ENCODE peak calls at places on chromosomes 5 and 9, in seven cellular contexts. K is naive thymus-derived CD4-positive, alpha-beta T cell; A is CD8-positive, alpha-beta memory T cell; N is hepatocyte; L is SK-N-SH; P is breast epithelium; B is gastrocnemius medialis. E is an unnamed sample. For H3K4me1, the result is how much of the 10 kb centered on the place peaks cover.

GRCh38 chr5:173498286-173498685 is 118.2 kb downstream of the BOD1 start:
- DNase-seq in N (peak), P (no peak), A (no peak), L (no peak), K (no peak), B (peak), E (no peak)

GRCh38 chr5:171336486-171337206 is 27.6 kb downstream of the TLX3 start:
- DNase-seq in L (no peak), B (no peak), A (no peak), K (no peak), P (no peak), N (peak), E (no peak)

GRCh38 chr9:551986-552930 is 289.2 kb upstream of the DMRT1 start:
- DNase-seq in A (no peak), K (no peak), N (no peak), B (no peak), L (no peak), P (no peak), E (no peak)

GRCh38 chr5:140013536-140013935 is 29.6 kb downstream of the NRG2 start:
- DNase-seq in K (no peak), N (no peak), L (no peak), P (no peak), A (no peak), B (no peak), E (no peak)

GRCh38 chr5:125412051-125412560 is 665.7 kb upstream of the ZNF608 start:
- DNase-seq in B (peak), L (no peak), A (no peak), P (peak), K (no peak), N (peak), E (peak)

GRCh38 chr5:101897914-101898313 is 398.2 kb downstream of the SLCO4C1 start:
- DNase-seq in K (no peak), B (no peak), L (peak), P (no peak), A (no peak), N (no peak), E (no peak)

GRCh38 chr5:150131978-150132694 is 23.5 kb downstream of the PDGFRB start:
- DNase-seq in N (no peak), K (no peak), A (no peak), L (no peak), B (peak), P (no peak), E (peak)

GRCh38 chr5:61207884-61208283 is 45.6 kb upstream of the SMIM15 start:
- DNase-seq in K (no peak), A (no peak), P (no peak), N (no peak), L (no peak), B (no peak), E (no peak)

GRCh38 chr5:133707629-133708028 is 95.3 kb upstream of the FSTL4 start:
- DNase-seq in A (no peak), K (no peak), P (no peak), B (no peak), N (no peak), L (no peak), E (no peak)

GRCh38 chr9:98326402-98327248 is 71.2 kb upstream of the TBC1D2 start:
- DNase-seq in P (peak), N (no peak), B (no peak), K (no peak), A (no peak), L (no peak), E (no peak)

GRCh38 chr9:846852-847251 is 5.4 kb downstream of the DMRT1 start:
- DNase-seq in K (no peak), P (no peak), B (no peak), A (no peak), N (no peak), L (no peak), E (no peak)

GRCh38 chr5:122713026-122713425 is 61.9 kb upstream of the SNX2 start:
- DNase-seq in N (no peak), P (no peak), A (no peak), B (no peak), L (no peak), K (no peak), E (no peak)

GRCh38 chr9:124242331-124243194 is 15.2 kb upstream of the NEK6 start:
- DNase-seq in K (no peak), L (no peak), A (no peak), N (peak), B (no peak), P (no peak), E (peak)

GRCh38 chr5:27652505-27652904 is 614.1 kb upstream of the CDH9 start:
- DNase-seq in B (no peak), K (no peak), N (no peak), A (no peak), P (no peak), L (no peak), E (no peak)

GRCh38 chr9:70435948-70436347 is 21.5 kb upstream of the KLF9 start:
- DNase-seq in P (no peak), K (no peak), L (no peak), B (no peak), N (peak), A (no peak), E (no peak)

GRCh38 chr9:109556061-109556460 is 58.0 kb upstream of the PTPN3 start:
- DNase-seq in N (peak), B (no peak), L (no peak), K (no peak), A (no peak), P (peak), E (no peak)

GRCh38 chr5:108129129-108129528 is 252.8 kb downstream of the FBXL17 start:
- DNase-seq in P (no peak), N (no peak), B (no peak), L (no peak), A (no peak), K (no peak), E (no peak)

GRCh38 chr5:116853992-116854391 is 279.4 kb upstream of the SEMA6A start:
- DNase-seq in K (no peak), N (no peak), A (no peak), L (no peak), P (no peak), B (no peak), E (no peak)

GRCh38 chr5:109936091-109936490 is 246.4 kb downstream of the MAN2A1 start:
- DNase-seq in P (no peak), B (no peak), A (no peak), L (no peak), K (no peak), N (no peak), E (no peak)

GRCh38 chr9:694499-695154 is 146.9 kb upstream of the DMRT1 start:
- DNase-seq in P (no peak), N (peak), L (no peak), A (no peak), B (peak), K (no peak), E (no peak)

GRCh38 chr5:34923694-34924461 is 5.5 kb upstream of the DNAJC21 start:
- DNase-seq in K (no peak), P (no peak), N (peak), A (no peak), B (no peak), L (no peak), E (no peak)

GRCh38 chr5:139635606-139636206 is 12.4 kb upstream of the CXXC5 start:
- DNase-seq in A (no peak), K (no peak), L (peak), P (no peak), N (peak), B (peak), E (peak)

GRCh38 chr9:131382850-131383729 is 10.8 kb upstream of the PRRC2B start:
- DNase-seq in N (peak), K (no peak), B (peak), A (no peak), L (no peak), P (peak), E (no peak)

GRCh38 chr5:96257904-96258303 is 175.1 kb downstream of the PCSK1 start:
- DNase-seq in K (no peak), B (no peak), P (no peak), N (no peak), A (no peak), L (no peak), E (no peak)

GRCh38 chr5:31269259-31269658 is 75.8 kb downstream of the CDH6 start:
- DNase-seq in N (no peak), P (no peak), K (no peak), B (no peak), A (no peak), L (no peak), E (no peak)

GRCh38 chr5:71957431-71957934 is 149.8 kb upstream of the MAP1B start:
- DNase-seq in N (peak), A (no peak), B (no peak), L (no peak), P (no peak), K (no peak), E (no peak)

GRCh38 chr5:144582046-144582445 is 411.4 kb downstream of the KCTD16 start:
- DNase-seq in N (no peak), B (no peak), A (no peak), L (no peak), P (no peak), K (no peak), E (no peak)

GRCh38 chr9:99253134-99253533 is 31.1 kb downstream of the SEC61B start:
- DNase-seq in A (no peak), K (no peak), B (no peak), L (no peak), P (no peak), N (no peak), E (no peak)

GRCh38 chr9:70315389-70315788 is 56.6 kb downstream of the SMC5 start:
- DNase-seq in L (no peak), K (no peak), P (no peak), B (no peak), N (no peak), A (no peak), E (no peak)

GRCh38 chr9:77453857-77454647 is 194.1 kb downstream of the GNA14 start:
- DNase-seq in N (no peak), A (no peak), B (no peak), L (no peak), P (no peak), K (no peak), E (no peak)

GRCh38 chr9:3436629-3437028 is 89.2 kb downstream of the RFX3 start:
- DNase-seq in N (no peak), P (no peak), K (no peak), B (no peak), L (no peak), A (no peak), E (no peak)

GRCh38 chr5:133993152-133993548 is 11.6 kb downstream of the VDAC1 start:
- DNase-seq in P (no peak), K (no peak), L (no peak), N (no peak), A (no peak), B (no peak), E (no peak)

GRCh38 chr9:36961568-36962360 is 72.3 kb downstream of the PAX5 start:
- DNase-seq in P (no peak), A (no peak), B (no peak), K (no peak), L (no peak), N (no peak), E (no peak)

GRCh38 chr9:106287108-106287631 is 575.8 kb upstream of the ZNF462 start:
- DNase-seq in P (no peak), A (no peak), N (peak), K (no peak), L (peak), B (no peak), E (no peak)

GRCh38 chr5:1093361-1093760 is 18.5 kb downstream of the SLC12A7 start:
- DNase-seq in B (no peak), L (no peak), K (no peak), A (no peak), N (no peak), P (no peak), E (peak)

GRCh38 chr9:34554211-34555001 is 31.6 kb upstream of the ENHO start:
- DNase-seq in B (no peak), N (no peak), A (no peak), K (no peak), L (peak), P (no peak), E (no peak)

GRCh38 chr9:98383758-98384157 is 128.3 kb upstream of the TBC1D2 start:
- DNase-seq in K (no peak), A (no peak), P (no peak), L (no peak), N (no peak), B (no peak), E (no peak)

GRCh38 chr5:149438711-149439132 is 59.6 kb upstream of the IL17B start:
- DNase-seq in L (no peak), N (no peak), P (no peak), A (no peak), K (no peak), B (no peak), E (no peak)

GRCh38 chr5:148928141-148928540 is 101.7 kb downstream of the ADRB2 start:
- DNase-seq in P (no peak), N (no peak), K (no peak), B (no peak), A (no peak), L (no peak), E (no peak)

GRCh38 chr9:126390923-126391322 is 64.3 kb downstream of the MVB12B start:
- DNase-seq in A (no peak), K (no peak), N (no peak), P (no peak), B (no peak), L (no peak), E (no peak)
- H3K4me1 ChIP-seq in A (under half), K (under half), N (under half), P (under half), B (half or more), L (under half), E (under half)

GRCh38 chr9:21966140-21966851 is 27.9 kb downstream of the CDKN2A start:
- DNase-seq in N (no peak), L (no peak), P (no peak), A (no peak), B (no peak), K (no peak), E (no peak)

GRCh38 chr9:21965401-21965951 is 28.7 kb downstream of the CDKN2A start:
- DNase-seq in B (peak), N (peak), K (no peak), A (peak), P (no peak), L (peak), E (peak)

GRCh38 chr9:21967707-21968106 is 26.5 kb downstream of the CDKN2A start:
- DNase-seq in A (no peak), L (no peak), N (no peak), P (no peak), K (no peak), B (no peak), E (no peak)

GRCh38 chr9:21968331-21969010 is 25.7 kb downstream of the CDKN2A start:
- DNase-seq in K (no peak), L (peak), N (peak), A (no peak), B (no peak), P (no peak), E (no peak)

DNA sequence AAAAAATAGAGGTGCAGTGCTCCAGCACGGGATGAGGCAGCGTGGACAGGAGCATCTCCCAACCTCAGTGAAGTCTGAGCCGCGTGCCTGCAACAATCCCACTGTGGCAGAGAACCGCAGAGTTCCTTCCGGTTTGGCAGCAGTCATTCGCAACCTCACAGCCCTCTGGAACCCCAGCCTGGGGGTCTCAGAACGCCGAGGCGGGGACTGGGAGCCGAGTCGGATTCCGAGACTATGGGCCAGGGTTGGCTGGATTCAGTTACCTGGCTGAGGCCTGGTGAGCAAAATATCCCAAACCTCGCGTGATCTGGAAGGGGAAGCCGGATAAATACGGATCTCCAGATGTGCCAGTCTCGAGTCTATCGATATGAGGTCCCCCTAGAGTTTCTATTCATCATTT is 27.0 kb downstream of the CDKN2A start:
- DNase-seq in A (no peak), K (no peak), B (no peak), P (no peak), L (no peak), N (no peak), E (no peak)
- H3K4me1 ChIP-seq in A (under half), K (under half), B (under half), P (under half), L (under half), N (under half), E (under half)

GRCh38 chr9:69004836-69005235 is 9.1 kb downstream of the PRKACG start:
- DNase-seq in N (peak), L (no peak), P (no peak), K (no peak), A (no peak), B (no peak), E (no peak)
- H3K4me1 ChIP-seq in N (under half), L (under half), P (under half), K (under half), A (under half), B (under half), E (under half)

DNA sequence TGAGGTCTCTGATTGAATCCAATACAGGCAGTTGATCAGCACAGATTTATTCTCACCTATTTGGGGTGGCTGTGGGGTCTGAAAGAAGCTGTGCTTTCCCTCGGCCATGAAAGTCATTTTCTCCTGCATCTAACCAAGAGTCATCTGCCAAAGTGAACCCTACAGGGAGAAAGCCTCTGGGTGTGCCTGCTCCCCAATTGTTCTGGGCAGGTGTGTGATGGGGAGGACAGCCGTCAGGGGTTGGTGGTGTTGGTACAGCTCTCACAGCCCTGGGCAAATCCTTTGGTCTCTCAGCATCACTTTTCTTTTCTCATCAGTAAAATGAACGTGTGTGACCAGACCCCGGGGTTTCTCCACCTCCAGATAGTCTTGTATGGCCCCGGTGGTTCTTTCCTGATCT is 2.5 kb downstream of the PHF2 start:
- DNase-seq in K (no peak), L (no peak), P (peak), N (no peak), B (no peak), A (no peak), E (no peak)
- H3K4me1 ChIP-seq in K (under half), L (under half), P (under half), N (half or more), B (half or more), A (under half), E (under half)

GRCh38 chr9:135718616-135719015 is 16.6 kb downstream of the KCNT1 start:
- DNase-seq in N (no peak), P (no peak), B (no peak), K (no peak), A (no peak), L (no peak), E (no peak)
- H3K4me1 ChIP-seq in N (under half), P (under half), B (under half), K (under half), A (under half), L (under half), E (under half)

GRCh38 chr5:80139573-80139972 is 104.4 kb downstream of the THBS4 start:
- DNase-seq in B (no peak), P (no peak), A (no peak), K (no peak), N (no peak), L (no peak), E (peak)
- H3K4me1 ChIP-seq in B (under half), P (under half), A (half or more), K (half or more), N (under half), L (under half), E (under half)

DNA sequence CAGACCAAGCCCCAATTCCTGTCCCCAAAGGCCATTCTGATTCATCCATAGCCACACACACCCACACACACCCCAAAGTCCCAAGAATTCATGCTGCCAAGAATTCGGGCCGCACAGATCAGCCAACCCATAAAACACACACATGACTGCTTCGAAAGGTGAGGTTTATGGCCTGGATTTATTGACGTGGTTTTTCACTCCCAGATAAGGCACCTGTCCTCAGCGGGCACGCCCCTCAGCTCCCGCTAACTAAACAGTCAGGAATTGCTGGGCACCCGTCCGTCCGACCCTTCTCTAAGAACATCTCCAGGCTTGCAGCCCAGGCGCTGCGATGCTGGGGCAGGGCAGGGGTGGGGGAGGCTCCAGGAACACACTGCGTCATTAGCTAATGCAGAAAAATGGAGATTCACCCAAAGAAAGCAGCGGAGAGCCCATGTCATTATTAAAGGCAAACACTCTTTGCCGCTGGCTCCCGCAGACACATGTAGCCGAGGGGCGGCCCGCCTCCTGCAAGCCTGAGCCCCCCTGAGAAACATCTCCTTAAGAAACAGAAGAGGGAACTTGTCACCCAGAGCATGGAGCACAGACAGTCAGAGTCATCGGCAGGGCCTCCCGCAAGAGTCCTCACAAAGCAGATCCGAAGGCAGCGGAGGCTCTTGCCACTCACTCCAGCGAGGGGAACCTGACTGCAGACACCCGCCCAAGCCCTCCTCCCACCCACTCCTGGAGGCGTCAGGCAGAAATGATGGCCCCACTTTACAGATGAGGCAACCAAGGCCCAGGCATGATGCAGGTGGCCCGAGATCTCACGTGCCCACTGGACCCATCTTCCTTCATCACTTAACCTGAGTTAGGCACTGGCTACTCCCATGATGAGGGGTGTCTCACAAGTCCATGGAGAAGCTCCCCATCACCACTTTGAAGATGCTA is 19.8 kb downstream of the VAV2 start:
- DNase-seq in N (peak), A (no peak), L (no peak), K (no peak), P (no peak), B (no peak), E (peak)
- H3K4me1 ChIP-seq in N (under half), A (under half), L (under half), K (under half), P (under half), B (under half), E (under half)

GRCh38 chr5:138372653-138373052 is 20.2 kb downstream of the KDM3B start:
- DNase-seq in K (no peak), N (no peak), A (no peak), B (no peak), P (no peak), L (no peak), E (no peak)
- H3K4me1 ChIP-seq in K (under half), N (under half), A (under half), B (under half), P (under half), L (under half), E (under half)

GRCh38 chr9:72800326-72800994 is 152.4 kb downstream of the ALDH1A1 start:
- DNase-seq in B (no peak), A (no peak), L (no peak), N (no peak), K (no peak), P (no peak), E (no peak)
- H3K4me1 ChIP-seq in B (under half), A (under half), L (under half), N (under half), K (under half), P (under half), E (under half)

E was measured in colonic mucosa.